ENCODE peak calls at places on chromosome 4, in seven cellular contexts. D is vagina, P is transverse colon, X is suprapubic skin, O is upper lobe of left lung, W is GM12891, J is stomach. I is an unnamed sample.

GRCh38 chr4:40189997-40190396 is 6.8 kb upstream of the RHOH start:
- DNase-seq in O (no peak), W (no peak), X (no peak), D (no peak), J (peak; percentile 78), P (no peak), I (no peak)

GRCh38 chr4:25370242-25370641 is 6.8 kb upstream of the ANAPC4 start:
- DNase-seq in P (no peak), W (no peak), D (no peak), O (no peak), X (no peak), J (no peak), I (no peak)

GRCh38 chr4:139934336-139934735 is 219.6 kb downstream of the MAML3 start:
- DNase-seq in D (no peak), J (no peak), P (no peak), O (no peak), W (no peak), X (no peak), I (no peak)

GRCh38 chr4:69156913-69157312 is 57.6 kb downstream of the UGT2B11 start:
- DNase-seq in X (no peak), J (no peak), W (no peak), D (no peak), P (no peak), O (no peak), I (no peak)

GRCh38 chr4:20284990-20285389 is 33.3 kb downstream of the SLIT2 start:
- DNase-seq in W (no peak), O (no peak), D (no peak), P (no peak), J (no peak), X (no peak), I (no peak)

GRCh38 chr4:36502350-36502749 is 220.9 kb downstream of the DTHD1 start:
- DNase-seq in W (no peak), J (no peak), O (no peak), X (no peak), D (no peak), P (no peak), I (no peak)

GRCh38 chr4:54657556-54658313 is at the start of gene KIT:
- DNase-seq in O (peak; percentile 29), X (peak; percentile 66), P (peak; percentile 33), W (peak; percentile 21), D (no peak), J (peak; percentile 57), I (peak; percentile 19)

GRCh38 chr4:42501624-42502401 is 104.5 kb downstream of the SHISA3 start:
- DNase-seq in W (no peak), J (no peak), P (no peak), D (no peak), X (no peak), O (no peak), I (no peak)

GRCh38 chr4:80610199-80610598 is 274.7 kb downstream of the CFAP299 start:
- DNase-seq in J (no peak), D (no peak), X (no peak), W (no peak), P (no peak), O (no peak), I (no peak)

GRCh38 chr4:80614319-80614718 is 278.8 kb downstream of the CFAP299 start:
- DNase-seq in D (no peak), J (no peak), P (no peak), X (no peak), O (no peak), W (no peak), I (no peak)

GRCh38 chr4:80611366-80611765 is 275.8 kb downstream of the CFAP299 start:
- DNase-seq in W (no peak), X (no peak), J (no peak), P (no peak), D (no peak), O (no peak), I (no peak)

GRCh38 chr4:80608285-80608980 is 272.9 kb downstream of the CFAP299 start:
- DNase-seq in P (no peak), D (no peak), O (no peak), J (no peak), W (no peak), X (no peak), I (no peak)

DNA sequence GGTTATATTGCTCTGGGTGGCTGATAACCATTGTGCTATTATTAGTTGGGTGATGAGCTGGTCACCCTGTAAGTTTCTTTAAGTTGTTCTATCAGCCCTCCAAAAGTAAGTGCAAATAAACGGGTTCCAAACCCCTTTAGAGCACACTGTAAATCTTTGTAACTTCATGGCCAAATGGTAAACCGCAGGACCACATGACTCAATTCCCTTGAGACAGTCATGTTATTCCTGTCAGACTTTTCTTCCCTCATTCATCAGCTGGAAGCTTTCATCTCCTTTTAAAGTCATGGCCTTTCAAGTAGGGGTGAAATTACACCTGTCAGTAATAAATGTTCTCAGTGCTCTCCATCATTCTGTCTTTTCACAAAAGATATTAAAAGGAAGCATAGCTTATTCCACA is 275.3 kb downstream of the CFAP299 start:
- DNase-seq in J (no peak), P (no peak), O (no peak), X (no peak), D (no peak), W (no peak), I (no peak)
- TF ChIP-seq POLR2AphosphoS5 in J (no peak), P (no peak), O (no peak), X (no peak), D (no peak), W (no peak), I (no peak)

GRCh38 chr4:74932010-74932409 is 906 bp upstream of the PARM1 start:
- DNase-seq in D (no peak), W (no peak), J (no peak), O (no peak), X (no peak), P (no peak), I (no peak)

GRCh38 chr4:74934016-74934821 is 1.3 kb downstream of the PARM1 start:
- DNase-seq in W (no peak), P (peak; percentile 54), X (no peak), O (peak; percentile 74), J (peak; percentile 45), D (no peak), I (peak; percentile 29)

GRCh38 chr4:74933562-74934015 is 673 bp downstream of the PARM1 start:
- DNase-seq in O (peak; percentile 43), X (no peak), W (peak; percentile 5), J (peak; percentile 28), P (peak; percentile 40), D (no peak), I (peak; percentile 18)

GRCh38 chr4:74931386-74931785 is 1.5 kb upstream of the PARM1 start:
- DNase-seq in J (no peak), X (no peak), W (no peak), P (no peak), D (no peak), O (no peak), I (no peak)

GRCh38 chr4:74932832-74933561 is at the start of gene PARM1:
- DNase-seq in O (peak; percentile 90), W (peak; percentile 57), J (peak; percentile 94), D (no peak), X (peak; percentile 80), P (peak; percentile 97), I (peak; percentile 61)
- TF ChIP-seq POLR2AphosphoS5 in O (peak; percentile 57), W (no peak), J (peak; percentile 71), D (no peak), X (no peak), P (peak; percentile 54), I (peak; percentile 38)

GRCh38 chr4:71857713-71858451 is 74.0 kb upstream of the GC start:
- DNase-seq in P (no peak), W (no peak), O (peak; percentile 20), J (peak; percentile 44), D (no peak), X (no peak), I (no peak)
- TF ChIP-seq POLR2AphosphoS5 in P (no peak), W (no peak), O (no peak), J (peak; percentile 10), D (no peak), X (no peak), I (no peak)

GRCh38 chr4:2255501-2256155 is 6.3 kb downstream of the MXD4 start:
- DNase-seq in D (no peak), J (peak; percentile 28), X (peak; percentile 62), P (peak; percentile 10), W (peak; percentile 6), O (peak; percentile 26), I (peak; percentile 11)
- TF ChIP-seq POLR2AphosphoS5 in D (no peak), J (no peak), X (no peak), P (no peak), W (no peak), O (no peak), I (no peak)

DNA sequence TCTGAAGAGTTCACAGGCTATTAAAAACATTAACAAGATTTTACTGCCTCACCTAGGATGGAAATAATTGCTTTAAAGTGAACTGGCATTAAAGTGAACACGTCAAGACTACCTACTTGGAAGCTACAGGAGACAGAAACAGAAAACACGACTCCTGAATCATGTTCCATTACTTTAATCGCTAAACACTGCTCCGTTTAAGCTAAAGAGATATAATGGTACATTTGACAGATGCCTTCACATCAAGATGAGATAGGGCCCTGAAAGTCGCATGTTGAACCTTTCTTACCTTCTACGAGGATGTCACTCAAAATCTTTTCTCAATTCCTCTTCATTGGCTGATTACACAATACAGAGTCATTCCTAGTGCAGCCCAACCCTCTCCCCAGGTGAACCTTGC is 206.3 kb upstream of the GATB start:
- DNase-seq in O (no peak), D (no peak), X (no peak), W (no peak), J (no peak), P (no peak), I (no peak)
- TF ChIP-seq POLR2AphosphoS5 in O (no peak), D (no peak), X (no peak), W (no peak), J (no peak), P (no peak), I (no peak)

DNA sequence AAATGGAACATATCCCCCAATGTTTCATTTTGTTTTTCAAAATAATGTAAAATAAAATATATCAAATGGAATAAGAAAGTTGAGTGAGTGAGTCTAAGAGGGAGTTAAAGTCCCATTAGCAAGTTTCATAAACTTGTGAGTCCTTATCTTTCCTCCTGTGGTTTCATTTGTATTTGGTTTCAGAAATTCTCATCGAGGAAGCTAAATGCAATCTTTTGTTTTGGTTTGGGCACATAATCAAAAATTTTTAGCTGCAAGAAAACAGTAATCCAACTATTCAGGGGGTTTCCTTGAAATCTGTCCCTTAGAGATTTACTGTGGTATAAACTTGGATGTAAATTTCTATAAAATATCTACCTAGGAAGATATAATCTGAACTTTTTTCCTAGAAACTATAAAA is 124.2 kb downstream of the CAMK2D start:
- DNase-seq in P (no peak), W (no peak), O (no peak), X (no peak), J (no peak), D (no peak), I (no peak)
- TF ChIP-seq POLR2AphosphoS5 in P (no peak), W (no peak), O (no peak), X (no peak), J (no peak), D (no peak), I (no peak)

I was measured in GM12892.